ENCODE peak calls at places on chromosomes 5 and 9, in eight cellular contexts. C is amniotic stem cell, V is foreskin keratinocyte, F is fibroblast of gingiva, S is uterus, B is NB4, T is fibroblast of the conjunctiva, Q is lung microvascular endothelial cell. O is an unnamed sample.

GRCh38 chr9:121658166-121658565 is 6.7 kb downstream of the DAB2IP start:
- DNase-seq in C (no peak), V (no peak), F (no peak), S (no peak), B (no peak), T (no peak), Q (peak; percentile 72), O (no peak)

GRCh38 chr5:172407241-172407691 is 47.1 kb downstream of the SH3PXD2B start:
- DNase-seq in C (no peak), V (no peak), F (peak; percentile 25), S (no peak), B (no peak), T (no peak), Q (peak; percentile 59), O (no peak)

GRCh38 chr5:56520951-56521350 is 287.8 kb upstream of the ANKRD55 start:
- DNase-seq in C (no peak), V (no peak), F (no peak), S (no peak), B (no peak), T (no peak), Q (no peak), O (no peak)

GRCh38 chr5:37777472-37778135 is 62.2 kb downstream of the GDNF start:
- DNase-seq in C (no peak), V (no peak), F (no peak), S (no peak), B (peak; percentile 26), T (peak; percentile 40), Q (no peak), O (no peak)

GRCh38 chr5:174320051-174320450 is 274.5 kb downstream of the NSG2 start:
- DNase-seq in C (no peak), V (no peak), F (no peak), S (no peak), B (no peak), T (no peak), Q (no peak), O (no peak)

GRCh38 chr5:88140396-88140862 is 128.2 kb downstream of the TMEM161B start:
- DNase-seq in C (no peak), V (no peak), F (no peak), S (peak; percentile 40), B (no peak), T (no peak), Q (no peak), O (no peak)

GRCh38 chr9:7894231-7894630 is 94.7 kb upstream of the DMAC1 start:
- DNase-seq in C (no peak), V (no peak), F (no peak), S (no peak), B (no peak), T (no peak), Q (no peak), O (no peak)

GRCh38 chr5:35622974-35623373 is 5.3 kb downstream of the SPEF2 start:
- DNase-seq in C (no peak), V (no peak), F (no peak), S (no peak), B (no peak), T (no peak), Q (no peak), O (no peak)

GRCh38 chr9:126482361-126483044 is 131.2 kb upstream of the LMX1B start:
- DNase-seq in C (peak; percentile 5), V (no peak), F (peak; percentile 90), S (no peak), B (no peak), T (peak; percentile 63), Q (no peak), O (peak; percentile 89)

GRCh38 chr5:156477196-156477595 is 150.2 kb downstream of the SGCD start:
- DNase-seq in C (no peak), V (no peak), F (no peak), S (no peak), B (no peak), T (no peak), Q (no peak), O (no peak)

GRCh38 chr5:148559461-148559860 is 94.9 kb downstream of the HTR4 start:
- DNase-seq in C (no peak), V (no peak), F (no peak), S (no peak), B (no peak), T (no peak), Q (peak; percentile 23), O (no peak)

GRCh38 chr5:80967500-80968181 is 7.5 kb downstream of the RASGRF2 start:
- DNase-seq in C (peak; percentile 5), V (peak; percentile 68), F (peak; percentile 78), S (peak; percentile 20), B (no peak), T (peak; percentile 77), Q (peak; percentile 96), O (no peak)

GRCh38 chr9:123434619-123435240 is 78.7 kb downstream of the CRB2 start:
- DNase-seq in C (no peak), V (no peak), F (no peak), S (no peak), B (no peak), T (no peak), Q (no peak), O (peak; percentile 83)

GRCh38 chr5:148443998-148444397 is 60.2 kb downstream of the FBXO38 start:
- DNase-seq in C (peak; percentile 39), V (peak; percentile 17), F (peak; percentile 66), S (no peak), B (peak; percentile 71), T (peak; percentile 57), Q (peak; percentile 80), O (peak; percentile 74)

GRCh38 chr5:59174248-59174844 is 591.5 kb downstream of the RAB3C start:
- DNase-seq in C (peak; percentile 31), V (peak; percentile 21), F (peak; percentile 83), S (no peak), B (peak; percentile 72), T (peak; percentile 85), Q (peak; percentile 84), O (peak; percentile 71)

GRCh38 chr9:29697011-29697410 is 2123.7 kb upstream of the C9orf72 start:
- DNase-seq in C (no peak), V (peak; percentile 52), F (no peak), S (no peak), B (no peak), T (no peak), Q (no peak), O (no peak)

GRCh38 chr9:136539427-136540412 is 6.1 kb downstream of the NOTCH1 start:
- DNase-seq in C (no peak), V (peak; percentile 64), F (peak; percentile 15), S (peak; percentile 67), B (peak; percentile 75), T (no peak), Q (peak; percentile 99), O (peak; percentile 79)

GRCh38 chr5:151082274-151082902 is 1.6 kb upstream of the TNIP1 start:
- DNase-seq in C (no peak), V (no peak), F (no peak), S (no peak), B (peak; percentile 32), T (no peak), Q (peak; percentile 42), O (peak; percentile 77)

GRCh38 chr5:98768160-98769005 is 5.1 kb upstream of the RGMB start:
- DNase-seq in C (peak; percentile 49), V (no peak), F (peak; percentile 55), S (peak; percentile 32), B (peak; percentile 37), T (peak; percentile 80), Q (peak; percentile 57), O (peak; percentile 97)

GRCh38 chr5:128498844-128499455 is 39.1 kb downstream of the FBN2 start:
- DNase-seq in C (no peak), V (no peak), F (peak; percentile 62), S (no peak), B (peak; percentile 53), T (peak; percentile 71), Q (peak; percentile 44), O (peak; percentile 31)

GRCh38 chr9:131813116-131813515 is 73.2 kb upstream of the RAPGEF1 start:
- DNase-seq in C (no peak), V (no peak), F (no peak), S (no peak), B (no peak), T (no peak), Q (no peak), O (no peak)

GRCh38 chr9:114058688-114059046 is 19.4 kb downstream of the AMBP start:
- DNase-seq in C (no peak), V (no peak), F (no peak), S (no peak), B (no peak), T (no peak), Q (no peak), O (no peak)

GRCh38 chr5:66814146-66814991 is 218.2 kb downstream of the MAST4 start:
- DNase-seq in C (no peak), V (peak; percentile 25), F (peak; percentile 26), S (no peak), B (peak; percentile 39), T (peak; percentile 36), Q (peak; percentile 76), O (peak; percentile 65)

GRCh38 chr9:109708507-109708945 is 71.5 kb upstream of the PALM2AKAP2 start:
- DNase-seq in C (no peak), V (no peak), F (peak; percentile 80), S (no peak), B (no peak), T (no peak), Q (no peak), O (no peak)

GRCh38 chr5:149916317-149917072 is 28.1 kb downstream of the PDE6A start:
- DNase-seq in C (no peak), V (no peak), F (no peak), S (no peak), B (no peak), T (no peak), Q (no peak), O (peak; percentile 51)

GRCh38 chr9:12775963-12776774 is 1.3 kb downstream of the LURAP1L start:
- DNase-seq in C (peak; percentile 75), V (peak; percentile 74), F (peak; percentile 92), S (peak; percentile 78), B (peak; percentile 50), T (peak; percentile 93), Q (peak; percentile 62), O (peak; percentile 85)

GRCh38 chr5:73233461-73234151 is 60.6 kb downstream of the TMEM174 start:
- DNase-seq in C (no peak), V (no peak), F (no peak), S (no peak), B (no peak), T (no peak), Q (peak; percentile 34), O (peak; percentile 37)

GRCh38 chr5:92207156-92207555 is 824.0 kb upstream of the ARRDC3 start:
- DNase-seq in C (no peak), V (no peak), F (no peak), S (no peak), B (no peak), T (no peak), Q (no peak), O (peak; percentile 91)

GRCh38 chr5:92695123-92696084 is 885.6 kb downstream of the NR2F1-AS1 start:
- DNase-seq in C (no peak), V (no peak), F (no peak), S (no peak), B (no peak), T (no peak), Q (no peak), O (no peak)

GRCh38 chr9:125632321-125633115 is 74.5 kb downstream of the MAPKAP1 start:
- DNase-seq in C (no peak), V (peak; percentile 78), F (no peak), S (no peak), B (peak; percentile 87), T (no peak), Q (no peak), O (no peak)

GRCh38 chr9:127503379-127503921 is 52.1 kb downstream of the LRSAM1 start:
- DNase-seq in C (no peak), V (no peak), F (no peak), S (no peak), B (no peak), T (no peak), Q (no peak), O (no peak)

GRCh38 chr9:69249337-69249736 is 75.3 kb downstream of the TJP2 start:
- DNase-seq in C (no peak), V (no peak), F (peak; percentile 4), S (no peak), B (no peak), T (no peak), Q (peak; percentile 15), O (no peak)

GRCh38 chr5:59813761-59814562 is 79.6 kb downstream of the PDE4D start:
- DNase-seq in C (peak; percentile 33), V (no peak), F (peak; percentile 52), S (no peak), B (peak; percentile 80), T (peak; percentile 60), Q (peak; percentile 78), O (peak; percentile 80)

GRCh38 chr5:134304306-134304705 is 62.7 kb downstream of the CDKL3 start:
- DNase-seq in C (no peak), V (no peak), F (no peak), S (no peak), B (no peak), T (no peak), Q (peak; percentile 64), O (no peak)